ENCODE peak calls at places on chromosomes 13 and 19, in four cellular contexts. Q, K, S and H are unnamed samples. For H3K27me3, the result is how much of the 10 kb centered on the place peaks cover.

GRCh38 chr13:106275441-106276032 is 259.9 kb downstream of the EFNB2 start:
- DNase-seq in Q (no peak), K (no peak), S (no peak), H (no peak)

GRCh38 chr13:39892731-39893293 is 237.3 kb downstream of the COG6 start:
- DNase-seq in K (no peak), S (no peak), Q (no peak), H (no peak)

GRCh38 chr13:92657565-92657964 is 569.0 kb upstream of the GPC6 start:
- DNase-seq in S (no peak), K (no peak), Q (no peak), H (no peak)

GRCh38 chr19:28466107-28467045 is 746.6 kb downstream of the UQCRFS1 start:
- DNase-seq in K (peak), Q (peak), S (peak), H (no peak)

GRCh38 chr19:23512151-23512925 is 117.1 kb upstream of the ZNF91 start:
- DNase-seq in Q (no peak), S (no peak), K (no peak), H (no peak)

GRCh38 chr13:51276684-51277083 is 54.5 kb downstream of the FAM124A start:
- DNase-seq in Q (no peak), S (peak), K (no peak), H (no peak)

GRCh38 chr13:101627556-101627943 is 175.1 kb downstream of the ITGBL1 start:
- DNase-seq in K (no peak), Q (peak), S (no peak), H (no peak)

GRCh38 chr13:38981096-38981495 is 9.5 kb downstream of the STOML3 start:
- DNase-seq in S (no peak), K (no peak), Q (no peak), H (no peak)

GRCh38 chr19:43634516-43634876 is 5.2 kb downstream of the CADM4 start:
- DNase-seq in K (no peak), S (no peak), Q (no peak), H (no peak)

GRCh38 chr13:27627377-27627776 is 5.7 kb downstream of the POLR1D start:
- DNase-seq in K (no peak), S (no peak), Q (no peak), H (no peak)

GRCh38 chr13:39263531-39263930 is 225.3 kb downstream of the NHLRC3 start:
- DNase-seq in S (no peak), K (no peak), Q (no peak), H (no peak)

GRCh38 chr13:24203726-24204295 is 43.3 kb downstream of the SPATA13 start:
- DNase-seq in K (no peak), Q (peak), S (no peak), H (no peak)

GRCh38 chr13:76620036-76620435 is 266.2 kb downstream of the KCTD12 start:
- DNase-seq in S (no peak), Q (no peak), K (no peak), H (no peak)

GRCh38 chr13:44903596-44903995 is 85.7 kb downstream of the NUFIP1 start:
- DNase-seq in S (peak), Q (no peak), K (no peak), H (peak)

GRCh38 chr13:114318624-114319023 is 4.3 kb downstream of the CHAMP1 start:
- DNase-seq in Q (no peak), K (no peak), S (no peak), H (no peak)

GRCh38 chr19:3609779-3610719 is 3.4 kb upstream of the TBXA2R start:
- DNase-seq in K (no peak), S (no peak), Q (peak), H (no peak)
- TF ChIP-seq CTCF in K (no peak), S (no peak), Q (no peak), H (no peak)

GRCh38 chr13:109868583-109869311 is 82.4 kb upstream of the IRS2 start:
- DNase-seq in Q (peak), S (no peak), K (no peak), H (no peak)
- H3K27ac ChIP-seq in Q (no peak), S (peak), K (no peak), H (no peak)

GRCh38 chr19:1161716-1162115 is 12.4 kb downstream of the SBNO2 start:
- DNase-seq in Q (no peak), S (no peak), K (no peak), H (no peak)

GRCh38 chr19:1163934-1164683 is 10.0 kb downstream of the SBNO2 start:
- DNase-seq in S (no peak), K (no peak), Q (no peak), H (no peak)

GRCh38 chr19:1164684-1165531 is 9.2 kb downstream of the SBNO2 start:
- DNase-seq in S (no peak), K (no peak), Q (no peak), H (no peak)

GRCh38 chr19:1163283-1163933 is 10.7 kb downstream of the SBNO2 start:
- DNase-seq in S (no peak), K (no peak), Q (no peak), H (no peak)

DNA sequence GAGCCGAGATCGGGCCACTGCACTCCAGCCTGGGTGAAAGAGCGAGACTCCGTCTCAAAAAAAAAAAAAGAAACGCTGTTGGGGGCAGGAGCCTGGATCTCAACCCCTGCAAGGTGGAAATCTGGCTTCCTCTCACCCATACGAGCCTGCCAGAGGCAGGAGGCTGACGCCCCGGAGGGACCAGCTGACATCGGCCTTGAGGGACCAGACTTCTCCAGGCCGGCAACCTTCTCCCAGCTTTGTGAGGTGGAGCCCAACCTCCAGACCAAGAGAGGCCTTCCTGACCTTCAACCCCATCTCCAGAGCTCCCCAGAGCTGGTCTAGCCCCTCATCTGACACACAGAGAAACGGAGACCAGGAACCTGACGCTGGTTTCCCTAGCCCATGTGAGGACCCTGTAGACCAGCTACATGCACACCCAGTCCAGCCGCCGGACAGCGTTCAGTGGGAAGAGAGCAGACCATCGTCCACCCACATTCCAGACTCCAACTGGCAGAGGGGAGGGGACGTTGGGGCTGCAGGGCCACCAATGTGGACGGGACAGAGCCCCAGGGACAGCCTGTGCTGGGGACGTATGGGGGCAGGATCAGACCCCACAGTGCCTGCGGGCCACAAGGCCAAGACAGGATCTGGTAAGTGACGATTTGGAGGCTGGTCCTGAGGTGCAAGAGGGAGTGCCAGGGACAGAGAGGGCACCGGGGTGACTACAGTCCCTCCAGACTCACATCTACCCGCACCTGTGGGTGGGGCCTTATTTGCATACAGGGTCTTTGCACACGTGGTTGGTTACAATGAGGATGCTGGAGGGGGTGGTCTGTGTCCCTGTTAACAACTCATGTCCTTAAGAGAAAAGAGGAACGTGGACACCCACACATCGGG is 11.4 kb downstream of the SBNO2 start:
- DNase-seq in K (no peak), Q (no peak), S (no peak), H (no peak)
- H3K27me3 ChIP-seq in K (under half), Q (under half), S (under half), H (under half)

GRCh38 chr13:26423634-26424033 is 133.8 kb upstream of the WASF3 start:
- DNase-seq in Q (no peak), K (no peak), S (no peak), H (no peak)
- TF ChIP-seq CTCF in Q (no peak), K (no peak), S (no peak), H (no peak)

GRCh38 chr19:55149078-55150003 is at the start of gene TNNT1:
- DNase-seq in S (no peak), Q (peak), K (no peak), H (no peak)

GRCh38 chr19:55156202-55157063 is 1.1 kb downstream of the TNNI3 start:
- DNase-seq in K (no peak), Q (peak), S (peak), H (no peak)

GRCh38 chr19:55153652-55154264 is 3.8 kb downstream of the TNNI3 start:
- DNase-seq in K (no peak), Q (no peak), S (no peak), H (no peak)

GRCh38 chr19:55147408-55148251 is 1.4 kb downstream of the TNNT1 start:
- DNase-seq in K (no peak), S (no peak), Q (peak), H (no peak)

GRCh38 chr19:55152017-55152416 is 3.0 kb upstream of the TNNT1 start:
- DNase-seq in S (no peak), Q (peak), K (no peak), H (no peak)
- H3K27ac ChIP-seq in S (no peak), Q (peak), K (peak), H (no peak)

DNA sequence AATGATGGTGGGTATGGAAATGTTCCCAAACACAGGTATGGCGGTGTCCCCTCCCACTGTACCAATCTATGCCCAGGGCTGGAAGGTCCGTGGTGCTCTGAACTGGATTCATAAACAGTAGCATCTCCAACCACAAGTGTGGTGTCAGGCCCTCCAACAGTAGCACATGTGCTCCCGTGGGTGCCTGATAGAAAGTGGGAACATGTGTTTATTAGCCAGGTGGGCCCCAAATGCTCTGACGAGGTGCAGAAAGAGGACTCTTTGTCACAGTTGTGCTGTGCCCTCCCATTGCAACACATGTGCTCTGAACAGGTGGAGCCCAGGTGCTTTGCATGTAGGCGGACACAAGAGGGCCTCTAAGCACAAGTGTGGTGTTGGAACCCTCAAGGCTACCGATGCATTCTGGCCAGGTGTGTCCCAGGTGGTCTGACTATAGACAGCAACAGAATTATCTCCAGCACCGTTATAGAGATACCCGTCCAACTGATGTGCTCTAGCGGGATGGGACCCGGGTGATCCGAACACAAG is 75.4 kb upstream of the ZNF30 start:
- DNase-seq in Q (peak), K (no peak), S (no peak), H (no peak)
- H3K27me3 ChIP-seq in Q (under half), K (under half), S (under half), H (under half)